ENCODE peak calls at places on chromosomes 6 and 20, in eight cellular contexts. G, Y, L, C, J, V, K and T are unnamed samples.
A peak's percentile ranks its signal among the peaks of the same experiment; 100 is the strongest.

GRCh38 chr20:2984956-2985661 is 58.3 kb upstream of the GNRH2 start:
- DNase-seq in G (peak; percentile 39), Y (no peak), L (no peak), C (no peak), J (no peak), V (no peak), K (no peak), T (no peak)

GRCh38 chr6:56756791-56757582 is 114.3 kb upstream of the DST start:
- DNase-seq in G (no peak), Y (no peak), L (no peak), C (no peak), J (no peak), V (no peak), K (no peak), T (no peak)

GRCh38 chr6:155381856-155382690 is 67.8 kb upstream of the TFB1M start:
- DNase-seq in G (peak; percentile 33), Y (no peak), L (no peak), C (no peak), J (peak; percentile 40), V (no peak), K (no peak), T (no peak)

GRCh38 chr6:27650620-27651370 is 177.9 kb upstream of the ZNF184 start:
- DNase-seq in G (peak; percentile 57), Y (peak; percentile 91), L (no peak), C (no peak), J (no peak), V (no peak), K (peak; percentile 29), T (no peak)

GRCh38 chr20:24698706-24699206 is 229.3 kb downstream of the SYNDIG1 start:
- DNase-seq in G (no peak), Y (no peak), L (no peak), C (peak; percentile 18), J (no peak), V (no peak), K (no peak), T (no peak)

GRCh38 chr6:108133594-108134179 is 32.1 kb upstream of the NR2E1 start:
- DNase-seq in G (peak; percentile 73), Y (peak; percentile 98), L (peak; percentile 65), C (peak; percentile 67), J (no peak), V (no peak), K (peak; percentile 92), T (no peak)

GRCh38 chr6:147820520-147820919 is 312.0 kb downstream of the SAMD5 start:
- DNase-seq in G (no peak), Y (no peak), L (no peak), C (no peak), J (no peak), V (no peak), K (no peak), T (no peak)

GRCh38 chr6:19368511-19368910 is 468.7 kb upstream of the ID4 start:
- DNase-seq in G (peak; percentile 50), Y (no peak), L (no peak), C (no peak), J (peak; percentile 48), V (no peak), K (no peak), T (no peak)

GRCh38 chr6:25279748-25280616 is 808 bp downstream of the CARMIL1 start:
- DNase-seq in G (no peak), Y (peak; percentile 89), L (peak; percentile 55), C (no peak), J (no peak), V (no peak), K (peak; percentile 48), T (no peak)

GRCh38 chr6:40695750-40696415 is 108.7 kb upstream of the LRFN2 start:
- DNase-seq in G (no peak), Y (no peak), L (peak; percentile 85), C (no peak), J (no peak), V (no peak), K (peak; percentile 33), T (no peak)

GRCh38 chr6:156190270-156190669 is 586.9 kb upstream of the ARID1B start:
- DNase-seq in G (no peak), Y (no peak), L (no peak), C (no peak), J (no peak), V (no peak), K (peak; percentile 19), T (no peak)

GRCh38 chr6:51265426-51265825 is 446.8 kb downstream of the TFAP2B start:
- DNase-seq in G (no peak), Y (no peak), L (no peak), C (no peak), J (no peak), V (no peak), K (peak; percentile 4), T (peak; percentile 58)

GRCh38 chr20:34564810-34565209 is 6.3 kb downstream of the MAP1LC3A start:
- DNase-seq in G (no peak), Y (no peak), L (no peak), C (no peak), J (no peak), V (no peak), K (no peak), T (no peak)

GRCh38 chr20:45367126-45367525 is 4.2 kb downstream of the SYS1 start:
- DNase-seq in G (no peak), Y (no peak), L (no peak), C (no peak), J (no peak), V (no peak), K (no peak), T (no peak)

GRCh38 chr20:62834967-62835730 is 18.3 kb downstream of the COL9A3 start:
- DNase-seq in G (no peak), Y (no peak), L (no peak), C (no peak), J (no peak), V (no peak), K (no peak), T (peak; percentile 27)

GRCh38 chr6:152595507-152595906 is 41.7 kb downstream of the SYNE1 start:
- DNase-seq in G (peak; percentile 31), Y (peak; percentile 51), L (no peak), C (no peak), J (no peak), V (no peak), K (peak; percentile 20), T (no peak)

GRCh38 chr6:119207973-119208725 is 129.7 kb upstream of the FAM184A start:
- DNase-seq in G (peak; percentile 61), Y (no peak), L (no peak), C (no peak), J (peak; percentile 50), V (no peak), K (no peak), T (no peak)

GRCh38 chr6:28225056-28225834 is at the start of gene ZSCAN9:
- DNase-seq in G (peak; percentile 92), Y (peak; percentile 96), L (peak; percentile 80), C (peak; percentile 89), J (peak; percentile 33), V (peak; percentile 57), K (peak; percentile 89), T (peak; percentile 70)

GRCh38 chr6:161922631-161923119 is 648.8 kb upstream of the AGPAT4 start:
- DNase-seq in G (peak; percentile 42), Y (peak; percentile 68), L (no peak), C (peak; percentile 44), J (no peak), V (no peak), K (peak; percentile 86), T (no peak)

GRCh38 chr6:140475086-140475485 is 1100.6 kb upstream of the CITED2 start:
- DNase-seq in G (peak; percentile 22), Y (no peak), L (no peak), C (no peak), J (no peak), V (no peak), K (no peak), T (no peak)

DNA sequence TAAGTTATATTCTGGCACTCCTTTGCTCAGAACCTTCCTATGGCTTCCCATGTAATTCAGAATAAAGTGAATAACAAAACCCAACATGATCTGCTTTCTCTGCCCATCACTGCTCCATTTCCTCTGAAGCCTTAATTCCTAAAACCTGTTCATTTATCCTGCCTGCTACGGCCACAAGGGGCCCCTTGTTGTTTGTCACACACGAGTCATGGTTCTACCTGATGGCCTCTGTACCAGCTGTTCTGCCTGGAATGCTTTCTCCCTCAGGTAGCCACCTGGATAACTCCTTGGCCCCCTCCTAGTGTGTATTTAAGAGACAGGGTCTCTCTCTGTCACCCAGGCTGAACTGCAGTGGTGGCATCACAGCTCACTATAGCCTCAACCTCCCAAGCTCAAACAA is 26.8 kb downstream of the ERGIC3 start:
- DNase-seq in G (no peak), Y (peak; percentile 84), L (no peak), C (no peak), J (no peak), V (no peak), K (peak; percentile 59), T (no peak)
- TF ChIP-seq CTCF in G (peak; percentile 25), Y (peak; percentile 68), L (no peak), C (no peak), J (peak; percentile 13), V (no peak), K (peak; percentile 43), T (peak; percentile 11)

DNA sequence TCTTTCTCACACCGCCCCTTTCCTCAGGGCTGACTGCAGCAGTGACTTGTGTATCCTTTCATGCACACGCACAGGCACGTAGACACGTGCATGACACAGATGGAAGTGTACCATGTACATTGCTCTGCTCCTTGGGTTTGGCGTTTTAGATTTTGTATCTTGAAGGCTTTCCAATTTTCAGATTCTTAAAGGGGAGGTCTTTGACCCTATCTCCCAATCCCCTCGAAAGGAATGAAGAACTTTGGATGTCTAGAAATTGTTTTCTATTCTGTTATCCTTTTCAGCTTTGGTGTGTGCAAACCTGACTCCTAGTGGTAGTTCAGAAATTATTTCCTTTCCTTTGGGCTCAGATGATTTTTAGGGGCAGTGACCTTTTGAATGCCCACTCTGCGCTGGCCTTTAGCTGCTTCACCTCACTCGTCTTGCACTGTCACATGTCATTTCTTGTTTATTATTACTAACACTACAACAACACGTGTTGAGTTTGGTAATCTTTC is 63.0 kb downstream of the HIVEP1 start:
- DNase-seq in G (peak; percentile 39), Y (peak; percentile 10), L (no peak), C (no peak), J (no peak), V (no peak), K (peak; percentile 19), T (no peak)
- TF ChIP-seq CTCF in G (peak; percentile 51), Y (peak; percentile 47), L (no peak), C (peak; percentile 5), J (peak; percentile 52), V (no peak), K (peak; percentile 51), T (peak; percentile 59)

GRCh38 chr6:129033173-129033572 is 150.2 kb downstream of the LAMA2 start:
- DNase-seq in G (no peak), Y (no peak), L (no peak), C (no peak), J (no peak), V (no peak), K (no peak), T (no peak)
- TF ChIP-seq CTCF in G (no peak), Y (no peak), L (no peak), C (no peak), J (no peak), V (no peak), K (no peak), T (no peak)

GRCh38 chr6:139219746-139220145 is 72.1 kb downstream of the TXLNB start:
- DNase-seq in G (no peak), Y (no peak), L (no peak), C (no peak), J (no peak), V (no peak), K (no peak), T (no peak)

DNA sequence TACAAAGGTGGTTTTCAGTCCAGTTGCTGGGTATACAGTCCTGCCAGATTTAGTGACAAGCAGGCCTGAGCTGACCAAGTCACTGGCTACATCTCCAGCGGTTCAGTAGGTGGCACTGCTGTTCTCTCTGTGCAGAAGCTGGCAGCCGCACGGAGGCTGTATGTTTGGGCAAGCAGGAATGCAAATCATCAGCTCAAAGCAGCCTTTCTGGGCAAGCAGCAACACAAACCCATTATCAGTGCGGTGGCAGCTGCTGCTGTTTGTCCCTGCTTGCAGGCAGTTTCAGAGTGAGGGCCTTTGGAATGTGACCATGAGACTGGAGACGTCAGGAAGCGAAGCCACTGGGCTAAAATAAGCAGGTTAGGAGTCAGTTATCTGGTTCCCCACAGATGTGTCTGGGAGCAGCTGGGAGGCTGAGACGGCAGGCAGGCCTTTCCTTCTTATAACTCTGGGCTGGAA is 72.5 kb downstream of the TXLNB start:
- DNase-seq in G (peak; percentile 97), Y (peak; percentile 86), L (peak; percentile 82), C (peak; percentile 77), J (peak; percentile 85), V (peak; percentile 54), K (peak; percentile 91), T (peak; percentile 79)
- TF ChIP-seq CTCF in G (peak; percentile 94), Y (peak; percentile 96), L (peak; percentile 74), C (peak; percentile 92), J (peak; percentile 95), V (peak; percentile 78), K (peak; percentile 90), T (peak; percentile 79)